ENCODE peak calls at places on chromosomes 11 and 22, in five cellular contexts. R is SK-N-SH, X is HepG2, D is K562, N is IMR-90. V is an unnamed sample.

GRCh38 chr22:19719055-19719482 is 4.3 kb upstream of the GP1BB start:
- DNase-seq in R (no peak), X (no peak), D (peak; percentile 93), N (no peak), V (no peak)

GRCh38 chr11:81869337-81870065 is 864.2 kb downstream of the FAM181B start:
- DNase-seq in R (no peak), X (no peak), D (no peak), N (no peak), V (peak; percentile 99)

GRCh38 chr11:81749245-81749644 is 984.4 kb downstream of the FAM181B start:
- DNase-seq in R (no peak), X (no peak), D (no peak), N (no peak), V (no peak)

GRCh38 chr11:119094816-119095065 is 6.9 kb downstream of the DPAGT1 start:
- DNase-seq in R (peak; percentile 80), X (peak; percentile 64), D (peak; percentile 60), N (peak; percentile 86), V (no peak)

GRCh38 chr11:83284501-83285051 is 1.6 kb downstream of the CCDC90B start:
- DNase-seq in R (no peak), X (peak; percentile 72), D (no peak), N (no peak), V (no peak)

GRCh38 chr22:49400866-49401598 is 426.6 kb downstream of the BRD1 start:
- DNase-seq in R (no peak), X (no peak), D (no peak), N (no peak), V (no peak)

GRCh38 chr11:24723231-24723630 is 226.4 kb downstream of the LUZP2 start:
- DNase-seq in R (no peak), X (no peak), D (no peak), N (no peak), V (no peak)

GRCh38 chr11:34745209-34745608 is 124.3 kb downstream of the EHF start:
- DNase-seq in R (no peak), X (peak; percentile 23), D (no peak), N (no peak), V (no peak)

GRCh38 chr11:12013771-12014170 is 5.3 kb upstream of the DKK3 start:
- DNase-seq in R (no peak), X (no peak), D (no peak), N (no peak), V (no peak)

GRCh38 chr11:304915-305833 is 2.4 kb upstream of the IFITM2 start:
- DNase-seq in R (peak; percentile 82), X (peak; percentile 61), D (peak; percentile 57), N (peak; percentile 79), V (no peak)

GRCh38 chr11:92735039-92735438 is 234.4 kb upstream of the MTNR1B start:
- DNase-seq in R (peak; percentile 6), X (no peak), D (no peak), N (no peak), V (no peak)

GRCh38 chr11:58503361-58503856 is 4.5 kb downstream of the OR5B21 start:
- DNase-seq in R (no peak), X (no peak), D (no peak), N (peak; percentile 61), V (peak; percentile 51)

GRCh38 chr11:75301602-75302345 is 49.7 kb downstream of the ARRB1 start:
- DNase-seq in R (no peak), X (no peak), D (no peak), N (no peak), V (no peak)

GRCh38 chr11:100353083-100353482 is 334.0 kb upstream of the ARHGAP42 start:
- DNase-seq in R (no peak), X (no peak), D (no peak), N (no peak), V (no peak)

GRCh38 chr22:40525250-40525884 is 111.2 kb downstream of the MRTFA start:
- DNase-seq in R (no peak), X (peak; percentile 31), D (peak; percentile 20), N (peak; percentile 46), V (no peak)

GRCh38 chr22:11066458-11067285 is 4461.3 kb upstream of the OR11H1 start:
- DNase-seq in R (peak; percentile 29), X (no peak), D (peak; percentile 28), N (no peak), V (no peak)

GRCh38 chr11:34134765-34135164 is 29.3 kb downstream of the NAT10 start:
- DNase-seq in R (no peak), X (no peak), D (no peak), N (no peak), V (peak; percentile 26)

GRCh38 chr22:35914665-35915476 is 113.8 kb downstream of the RBFOX2 start:
- DNase-seq in R (peak; percentile 62), X (peak; percentile 91), D (peak; percentile 50), N (peak; percentile 91), V (no peak)

GRCh38 chr22:19942071-19942885 is 660 bp upstream of the TXNRD2 start:
- DNase-seq in R (peak; percentile 64), X (no peak), D (peak; percentile 93), N (peak; percentile 69), V (no peak)

GRCh38 chr11:111463276-111463675 is 48.9 kb downstream of the BTG4 start:
- DNase-seq in R (no peak), X (no peak), D (no peak), N (no peak), V (no peak)

GRCh38 chr11:117995472-117995871 is 9.3 kb downstream of the IL10RA start:
- DNase-seq in R (no peak), X (no peak), D (no peak), N (no peak), V (no peak)

GRCh38 chr11:20045098-20045688 is 115.1 kb downstream of the DBX1 start:
- DNase-seq in R (peak; percentile 68), X (no peak), D (no peak), N (no peak), V (no peak)

GRCh38 chr22:26890870-26891269 is 233.5 kb downstream of the MIAT start:
- DNase-seq in R (no peak), X (no peak), D (no peak), N (no peak), V (no peak)

GRCh38 chr11:32893947-32894827 is 1.6 kb downstream of the QSER1 start:
- DNase-seq in R (peak; percentile 72), X (peak; percentile 81), D (peak; percentile 25), N (peak; percentile 82), V (peak; percentile 39)

GRCh38 chr11:78284261-78284660 is 95.5 kb downstream of the USP35 start:
- DNase-seq in R (no peak), X (no peak), D (no peak), N (no peak), V (no peak)

GRCh38 chr22:44369916-44370804 is 57.4 kb upstream of the SHISAL1 start:
- DNase-seq in R (peak; percentile 74), X (no peak), D (no peak), N (no peak), V (no peak)

GRCh38 chr22:17816649-17817048 is 42.4 kb upstream of the BID start:
- DNase-seq in R (no peak), X (no peak), D (no peak), N (no peak), V (no peak)

GRCh38 chr11:2295971-2296912 is 5.5 kb downstream of the C11orf21 start:
- DNase-seq in R (no peak), X (no peak), D (no peak), N (no peak), V (no peak)

GRCh38 chr11:117457031-117457785 is 129.6 kb downstream of the CEP164 start:
- DNase-seq in R (no peak), X (no peak), D (no peak), N (no peak), V (no peak)

GRCh38 chr11:36027731-36028130 is 83.9 kb downstream of the LDLRAD3 start:
- DNase-seq in R (no peak), X (no peak), D (no peak), N (no peak), V (no peak)

GRCh38 chr11:36022891-36023290 is 79.0 kb downstream of the LDLRAD3 start:
- DNase-seq in R (no peak), X (no peak), D (no peak), N (no peak), V (no peak)

GRCh38 chr11:36024716-36025115 is 80.9 kb downstream of the LDLRAD3 start:
- DNase-seq in R (no peak), X (no peak), D (no peak), N (no peak), V (no peak)

GRCh38 chr11:36026315-36026968 is 82.6 kb downstream of the LDLRAD3 start:
- DNase-seq in R (no peak), X (no peak), D (no peak), N (no peak), V (no peak)

GRCh38 chr11:36023922-36024321 is 80.1 kb downstream of the LDLRAD3 start:
- DNase-seq in R (no peak), X (no peak), D (no peak), N (peak; percentile 60), V (no peak)
- TF ChIP-seq SMC3 in R (no peak), X (no peak), D (no peak), N (no peak), V (no peak)

GRCh38 chr11:122413677-122414076 is 241.8 kb upstream of the UBASH3B start:
- DNase-seq in R (no peak), X (no peak), D (no peak), N (no peak), V (no peak)
- TF ChIP-seq USF2 in R (no peak), X (no peak), D (no peak), N (no peak), V (no peak)

GRCh38 chr11:65442952-65443351 is 20.4 kb downstream of the NEAT1 start:
- DNase-seq in R (no peak), X (no peak), D (no peak), N (peak; percentile 42), V (no peak)

GRCh38 chr11:65437436-65438227 is 15.0 kb downstream of the NEAT1 start:
- DNase-seq in R (no peak), X (no peak), D (no peak), N (peak; percentile 41), V (no peak)

GRCh38 chr11:65438257-65439151 is 15.9 kb downstream of the NEAT1 start:
- DNase-seq in R (no peak), X (no peak), D (no peak), N (peak; percentile 40), V (no peak)

GRCh38 chr11:65439331-65440181 is 17.0 kb downstream of the NEAT1 start:
- DNase-seq in R (no peak), X (no peak), D (peak; percentile 13), N (peak; percentile 48), V (no peak)

DNA sequence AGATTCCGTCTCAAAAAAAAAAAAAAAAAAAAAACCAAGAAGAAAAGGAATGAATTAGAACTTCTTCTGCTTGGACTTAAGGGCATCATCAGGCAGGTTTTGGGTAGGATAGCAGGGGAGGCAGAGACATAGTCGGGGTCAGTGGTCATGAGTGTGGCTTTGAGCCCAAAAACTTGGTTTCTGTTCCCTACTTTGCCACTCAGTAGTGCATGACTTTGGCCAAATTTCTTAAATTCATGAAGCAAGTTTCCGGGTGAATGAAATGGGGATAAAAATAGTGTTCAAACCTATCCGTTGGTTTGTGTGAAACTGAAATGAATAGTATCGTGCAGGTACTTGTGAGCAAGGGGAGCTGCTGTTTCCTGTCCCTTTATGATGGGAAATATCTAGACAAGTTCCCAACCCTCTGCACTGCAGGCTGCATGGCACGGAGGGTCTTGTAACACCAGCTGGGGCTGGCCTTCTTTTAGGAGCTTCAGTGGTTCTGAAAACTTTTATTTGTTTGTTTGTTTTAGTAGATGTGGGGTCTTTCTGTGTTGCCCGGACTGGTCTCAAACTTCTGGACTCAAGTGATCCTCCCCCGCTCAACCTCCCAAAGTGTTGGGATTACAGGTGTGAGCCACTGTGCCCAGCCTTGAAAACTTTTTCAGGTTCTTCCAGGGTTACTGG is 18.4 kb downstream of the NEAT1 start:
- DNase-seq in R (no peak), X (no peak), D (no peak), N (peak; percentile 43), V (peak; percentile 98)
- H3K9ac ChIP-seq in R (peak overlapping the region; percentile 29), X (no peak overlapping the region), D (no peak overlapping the region), N (no peak overlapping the region), V (peak overlapping the region; percentile 59)

GRCh38 chr11:93890441-93891051 is 40.1 kb upstream of the VSTM5 start:
- DNase-seq in R (no peak), X (no peak), D (no peak), N (no peak), V (no peak)

GRCh38 chr11:93895106-93895862 is 44.9 kb upstream of the VSTM5 start:
- DNase-seq in R (peak; percentile 40), X (peak; percentile 37), D (peak; percentile 41), N (peak; percentile 82), V (no peak)
- TF ChIP-seq SMC3 in R (peak; percentile 62), X (peak; percentile 61), D (peak; percentile 68), N (peak; percentile 77), V (peak; percentile 48)